ENCODE peak calls at places on chromosome 12, in five cellular contexts. One of them, this sample, is unnamed.

GRCh38 chr12:128382946-128383739 is 116.2 kb downstream of the TMEM132C start:
- DNase-seq in IMR-90: no peak
- DNase-seq in SK-N-SH: no peak
- DNase-seq in HepG2: no peak
- DNase-seq in GM12878: no peak
- DNase-seq in this sample: no peak

GRCh38 chr12:131436922-131437705 is 273.8 kb upstream of the SFSWAP start:
- DNase-seq in IMR-90: no peak
- DNase-seq in SK-N-SH: no peak
- DNase-seq in HepG2: no peak
- DNase-seq in GM12878: no peak
- DNase-seq in this sample: no peak

GRCh38 chr12:132475304-132476037 is 14.5 kb upstream of the FBRSL1 start:
- DNase-seq in IMR-90: no peak
- DNase-seq in SK-N-SH: peak; percentile 83
- DNase-seq in HepG2: no peak
- DNase-seq in GM12878: no peak
- DNase-seq in this sample: peak; percentile 55

GRCh38 chr12:108701779-108702435 is 29.4 kb downstream of the CORO1C start:
- DNase-seq in IMR-90: peak; percentile 63
- DNase-seq in SK-N-SH: no peak
- DNase-seq in HepG2: no peak
- DNase-seq in GM12878: no peak
- DNase-seq in this sample: peak; percentile 35

GRCh38 chr12:108136697-108137096 is 7.6 kb downstream of the WSCD2 start:
- DNase-seq in IMR-90: no peak
- DNase-seq in SK-N-SH: no peak
- DNase-seq in HepG2: no peak
- DNase-seq in GM12878: no peak
- DNase-seq in this sample: no peak

GRCh38 chr12:47767197-47767724 is 5.8 kb upstream of the SLC48A1 start:
- DNase-seq in IMR-90: peak; percentile 19
- DNase-seq in SK-N-SH: no peak
- DNase-seq in HepG2: peak; percentile 53
- DNase-seq in GM12878: no peak
- DNase-seq in this sample: peak; percentile 51

GRCh38 chr12:86914716-86915115 is 658.5 kb upstream of the MGAT4C start:
- DNase-seq in IMR-90: peak; percentile 58
- DNase-seq in SK-N-SH: peak; percentile 36
- DNase-seq in HepG2: peak; percentile 1
- DNase-seq in GM12878: no peak
- DNase-seq in this sample: no peak

GRCh38 chr12:132153501-132154340 is 9.5 kb downstream of the NOC4L start:
- DNase-seq in IMR-90: peak; percentile 61
- DNase-seq in SK-N-SH: peak; percentile 95
- DNase-seq in HepG2: peak; percentile 63
- DNase-seq in GM12878: peak; percentile 8
- DNase-seq in this sample: peak; percentile 71

GRCh38 chr12:115468087-115468510 is 784.1 kb upstream of the TBX3 start:
- DNase-seq in IMR-90: peak; percentile 47
- DNase-seq in SK-N-SH: no peak
- DNase-seq in HepG2: peak; percentile 88
- DNase-seq in GM12878: no peak
- DNase-seq in this sample: no peak

GRCh38 chr12:128807161-128807724 is 16.5 kb downstream of the SLC15A4 start:
- DNase-seq in IMR-90: no peak
- DNase-seq in SK-N-SH: no peak
- DNase-seq in HepG2: no peak
- DNase-seq in GM12878: no peak
- DNase-seq in this sample: no peak

GRCh38 chr12:55955800-55956508 is 9.9 kb downstream of the PMEL start:
- DNase-seq in IMR-90: peak; percentile 76
- DNase-seq in SK-N-SH: peak; percentile 41
- DNase-seq in HepG2: peak; percentile 48
- DNase-seq in GM12878: no peak
- DNase-seq in this sample: peak; percentile 74

GRCh38 chr12:15728118-15728598 is 61.0 kb downstream of the EPS8 start:
- DNase-seq in IMR-90: peak; percentile 80
- DNase-seq in SK-N-SH: peak; percentile 1
- DNase-seq in HepG2: no peak
- DNase-seq in GM12878: no peak
- DNase-seq in this sample: no peak

GRCh38 chr12:49637401-49637800 is 14.0 kb downstream of the PRPF40B start:
- DNase-seq in IMR-90: no peak
- DNase-seq in SK-N-SH: peak; percentile 85
- DNase-seq in HepG2: no peak
- DNase-seq in GM12878: no peak
- DNase-seq in this sample: no peak

GRCh38 chr12:113333877-113334785 is 778 bp downstream of the SLC8B1 start:
- DNase-seq in IMR-90: no peak
- DNase-seq in SK-N-SH: no peak
- DNase-seq in HepG2: no peak
- DNase-seq in GM12878: no peak
- DNase-seq in this sample: no peak

GRCh38 chr12:123101467-123102004 is 49.4 kb downstream of the PITPNM2 start:
- DNase-seq in IMR-90: no peak
- DNase-seq in SK-N-SH: no peak
- DNase-seq in HepG2: no peak
- DNase-seq in GM12878: no peak
- DNase-seq in this sample: no peak

GRCh38 chr12:27436768-27437167 is 9.8 kb upstream of the SMCO2 start:
- DNase-seq in IMR-90: no peak
- DNase-seq in SK-N-SH: no peak
- DNase-seq in HepG2: no peak
- DNase-seq in GM12878: no peak
- DNase-seq in this sample: no peak

GRCh38 chr12:457676-458075 is 2.1 kb upstream of the B4GALNT3 start:
- DNase-seq in IMR-90: no peak
- DNase-seq in SK-N-SH: no peak
- DNase-seq in HepG2: no peak
- DNase-seq in GM12878: no peak
- DNase-seq in this sample: no peak

GRCh38 chr12:115044073-115044472 is 360.1 kb upstream of the TBX3 start:
- DNase-seq in IMR-90: peak; percentile 10
- DNase-seq in SK-N-SH: no peak
- DNase-seq in HepG2: no peak
- DNase-seq in GM12878: no peak
- DNase-seq in this sample: no peak

GRCh38 chr12:7161327-7161726 is 28.2 kb upstream of the PEX5 start:
- DNase-seq in IMR-90: no peak
- DNase-seq in SK-N-SH: no peak
- DNase-seq in HepG2: no peak
- DNase-seq in GM12878: no peak
- DNase-seq in this sample: no peak

GRCh38 chr12:32502693-32503510 is 103.5 kb downstream of the FGD4 start:
- DNase-seq in IMR-90: peak; percentile 55
- DNase-seq in SK-N-SH: no peak
- DNase-seq in HepG2: no peak
- DNase-seq in GM12878: no peak
- DNase-seq in this sample: no peak

GRCh38 chr12:40248585-40249297 is 23.9 kb downstream of the LRRK2 start:
- DNase-seq in IMR-90: no peak
- DNase-seq in SK-N-SH: no peak
- DNase-seq in HepG2: no peak
- DNase-seq in GM12878: no peak
- DNase-seq in this sample: no peak

GRCh38 chr12:115990241-115990640 is 287.3 kb downstream of the MED13L start:
- DNase-seq in IMR-90: no peak
- DNase-seq in SK-N-SH: no peak
- DNase-seq in HepG2: no peak
- DNase-seq in GM12878: no peak
- DNase-seq in this sample: no peak

GRCh38 chr12:109770104-109770860 is 56.7 kb downstream of the FAM222A start:
- DNase-seq in IMR-90: no peak
- DNase-seq in SK-N-SH: peak; percentile 27
- DNase-seq in HepG2: no peak
- DNase-seq in GM12878: no peak
- DNase-seq in this sample: no peak

GRCh38 chr12:109912790-109913189 is 12.7 kb downstream of the TCHP start:
- DNase-seq in IMR-90: no peak
- DNase-seq in SK-N-SH: peak; percentile 86
- DNase-seq in HepG2: no peak
- DNase-seq in GM12878: no peak
- DNase-seq in this sample: no peak

GRCh38 chr12:130634866-130635265 is 81.2 kb downstream of the RIMBP2 start:
- DNase-seq in IMR-90: no peak
- DNase-seq in SK-N-SH: no peak
- DNase-seq in HepG2: no peak
- DNase-seq in GM12878: no peak
- DNase-seq in this sample: no peak

GRCh38 chr12:101857043-101857558 is 20.3 kb upstream of the DRAM1 start:
- DNase-seq in IMR-90: peak; percentile 81
- DNase-seq in SK-N-SH: no peak
- DNase-seq in HepG2: no peak
- DNase-seq in GM12878: no peak
- DNase-seq in this sample: no peak

GRCh38 chr12:131860472-131861260 is 32.5 kb downstream of the MMP17 start:
- DNase-seq in IMR-90: peak; percentile 57
- DNase-seq in SK-N-SH: peak; percentile 69
- DNase-seq in HepG2: peak; percentile 94
- DNase-seq in GM12878: no peak
- DNase-seq in this sample: peak; percentile 79

GRCh38 chr12:8890313-8891084 is 23.8 kb upstream of the PHC1 start:
- DNase-seq in IMR-90: peak; percentile 22
- DNase-seq in SK-N-SH: peak; percentile 76
- DNase-seq in HepG2: peak; percentile 32
- DNase-seq in GM12878: peak; percentile 8
- DNase-seq in this sample: peak; percentile 74

DNA sequence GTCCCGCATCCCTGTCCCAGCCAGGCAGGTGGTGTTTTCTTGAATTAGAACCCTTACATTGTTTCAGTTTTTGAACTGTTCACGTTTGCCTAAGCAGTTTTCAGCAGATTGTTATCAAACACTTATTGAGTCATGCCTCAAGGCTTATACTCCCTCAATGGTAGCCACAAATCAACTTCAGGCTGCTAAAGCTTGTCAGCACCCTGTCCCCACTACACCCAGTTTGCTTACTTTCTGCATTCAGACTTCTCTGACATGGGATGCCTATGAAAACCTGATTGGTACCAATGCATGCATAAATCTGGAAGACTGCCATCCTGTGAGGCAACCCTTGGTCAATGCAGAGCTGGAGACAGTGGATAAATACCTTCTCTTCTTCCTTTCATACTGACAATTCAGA is 225.4 kb downstream of the BTG1 start:
- DNase-seq in IMR-90: peak; percentile 14
- DNase-seq in SK-N-SH: peak; percentile 11
- DNase-seq in HepG2: no peak
- DNase-seq in GM12878: no peak
- DNase-seq in this sample: peak; percentile 45
- TF ChIP-seq MXI1 in IMR-90: no peak
- TF ChIP-seq MXI1 in SK-N-SH: no peak
- TF ChIP-seq MXI1 in HepG2: no peak
- TF ChIP-seq MXI1 in GM12878: no peak
- TF ChIP-seq MXI1 in this sample: no peak

DNA sequence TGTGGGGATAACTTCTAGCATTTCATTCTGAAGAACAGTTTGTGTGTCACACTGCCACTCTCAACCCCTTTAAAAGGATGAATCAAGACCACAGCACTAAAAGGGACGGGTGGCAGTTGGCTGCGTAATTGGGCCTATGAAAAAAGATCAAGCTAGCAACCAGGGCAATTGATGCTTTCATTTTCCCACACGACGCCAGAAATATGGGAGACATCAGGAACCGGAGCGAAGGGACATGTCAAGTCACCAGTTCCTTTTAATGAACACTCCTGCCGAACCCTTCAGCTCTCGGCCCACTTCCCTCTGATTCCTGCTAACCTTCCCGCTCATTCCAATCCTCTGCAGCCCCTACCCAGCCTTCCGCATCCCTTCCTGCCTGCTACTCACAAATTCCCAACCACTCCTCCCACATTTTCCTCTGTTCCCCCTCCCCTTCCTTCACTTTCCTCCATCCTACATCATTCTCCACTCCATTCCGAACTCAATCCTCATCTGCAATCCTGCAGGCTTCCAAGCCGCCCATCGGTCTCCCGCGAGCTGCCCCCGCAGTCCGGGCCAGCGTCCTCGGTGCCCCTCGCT is 746 bp downstream of the CSRNP2 start:
- DNase-seq in IMR-90: peak; percentile 39
- DNase-seq in SK-N-SH: no peak
- DNase-seq in HepG2: peak; percentile 7
- DNase-seq in GM12878: no peak
- DNase-seq in this sample: no peak
- TF ChIP-seq MXI1 in IMR-90: no peak
- TF ChIP-seq MXI1 in SK-N-SH: peak; percentile 33
- TF ChIP-seq MXI1 in HepG2: no peak
- TF ChIP-seq MXI1 in GM12878: no peak
- TF ChIP-seq MXI1 in this sample: no peak

GRCh38 chr12:53808023-53808705 is 56.4 kb upstream of the CISTR start:
- DNase-seq in IMR-90: no peak
- DNase-seq in SK-N-SH: no peak
- DNase-seq in HepG2: peak; percentile 29
- DNase-seq in GM12878: no peak
- DNase-seq in this sample: no peak
- TF ChIP-seq MXI1 in IMR-90: no peak
- TF ChIP-seq MXI1 in SK-N-SH: no peak
- TF ChIP-seq MXI1 in HepG2: no peak
- TF ChIP-seq MXI1 in GM12878: no peak
- TF ChIP-seq MXI1 in this sample: no peak

DNA sequence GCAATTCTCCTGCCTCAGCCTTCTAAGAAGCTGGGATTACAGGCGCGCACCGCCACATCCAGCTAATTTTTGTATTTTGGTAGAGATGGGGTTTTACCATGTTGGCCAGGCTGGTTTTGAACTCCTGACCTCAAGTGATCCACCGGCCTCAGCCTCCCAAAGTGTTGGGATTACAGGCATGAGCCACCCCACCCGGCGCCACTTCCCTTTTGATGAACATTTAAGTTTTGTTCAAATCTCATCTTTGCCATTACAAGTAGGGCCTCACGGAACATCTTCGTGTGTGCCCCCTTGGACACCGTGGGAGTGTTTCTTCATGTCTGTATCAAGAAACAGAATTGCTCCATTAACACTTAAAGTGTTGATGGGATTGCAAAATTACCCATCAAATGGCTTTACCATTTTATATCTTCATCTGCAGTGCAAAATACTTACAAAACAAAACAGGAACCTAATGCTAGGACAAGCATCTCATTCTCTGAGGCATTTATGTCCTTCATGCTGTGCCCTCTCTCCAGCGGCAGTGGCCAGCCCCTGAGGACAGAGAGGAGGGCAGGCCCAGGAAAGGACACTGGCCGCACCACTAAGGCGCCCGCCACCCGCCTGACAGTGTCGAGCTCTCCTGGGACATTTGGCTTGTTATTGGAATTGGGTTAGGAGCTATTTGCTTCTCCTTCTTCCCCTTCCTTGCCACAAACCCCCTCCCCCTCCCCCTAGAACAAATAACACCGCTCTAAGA is 61.7 kb downstream of the RFX4 start:
- DNase-seq in IMR-90: no peak
- DNase-seq in SK-N-SH: no peak
- DNase-seq in HepG2: no peak
- DNase-seq in GM12878: no peak
- DNase-seq in this sample: no peak
- TF ChIP-seq MXI1 in IMR-90: no peak
- TF ChIP-seq MXI1 in SK-N-SH: no peak
- TF ChIP-seq MXI1 in HepG2: no peak
- TF ChIP-seq MXI1 in GM12878: no peak
- TF ChIP-seq MXI1 in this sample: no peak

This sample was measured in K562.